ENCODE peak calls at places on chromosomes 6 and 20, in six cellular contexts. C, P, Q, S, Y and G are unnamed samples.
A peak's percentile ranks its signal among the peaks of the same experiment; 100 is the strongest.

GRCh38 chr6:4914412-4915159 is 89.3 kb downstream of the RPP40 start:
- DNase-seq in C (no peak), S (no peak), P (no peak), Q (no peak), Y (no peak), G (peak; percentile 49)

GRCh38 chr6:71482742-71483141 is 194.1 kb downstream of the OGFRL1 start:
- DNase-seq in C (no peak), P (no peak), S (no peak), Y (no peak), Q (no peak), G (no peak)

GRCh38 chr20:38252292-38253288 is 7.9 kb downstream of the KIAA1755 start:
- DNase-seq in P (no peak), Y (no peak), S (no peak), C (no peak), Q (peak; percentile 45), G (no peak)

GRCh38 chr6:127446356-127446755 is 12.8 kb downstream of the KIAA0408 start:
- DNase-seq in C (no peak), Q (no peak), Y (no peak), S (no peak), P (no peak), G (no peak)

GRCh38 chr6:10518461-10519216 is 2.5 kb upstream of the GCNT2 start:
- DNase-seq in Q (peak; percentile 45), S (no peak), Y (peak; percentile 75), C (no peak), P (peak; percentile 27), G (no peak)

GRCh38 chr20:17969276-17969883 is 562 bp downstream of the MGME1 start:
- DNase-seq in Y (peak; percentile 45), C (peak; percentile 28), P (peak; percentile 52), Q (peak; percentile 39), S (peak; percentile 33), G (no peak)

GRCh38 chr20:9200620-9201019 is 131.7 kb downstream of the PLCB4 start:
- DNase-seq in P (no peak), Y (peak; percentile 77), S (no peak), C (no peak), Q (peak; percentile 24), G (no peak)

GRCh38 chr6:93779086-93779858 is 359.9 kb upstream of the EPHA7 start:
- DNase-seq in Y (no peak), Q (peak; percentile 45), P (no peak), S (peak; percentile 52), C (no peak), G (no peak)

GRCh38 chr6:78062993-78063392 is 410.2 kb downstream of the MEI4 start:
- DNase-seq in Q (no peak), P (no peak), C (no peak), Y (no peak), S (no peak), G (no peak)

GRCh38 chr20:63598479-63599395 is 24.7 kb upstream of the HELZ2 start:
- DNase-seq in Y (no peak), Q (no peak), S (no peak), C (no peak), P (no peak), G (no peak)

GRCh38 chr20:50919567-50919966 is 11.7 kb downstream of the ADNP start:
- DNase-seq in Y (no peak), P (peak; percentile 35), C (no peak), S (no peak), Q (peak; percentile 80), G (no peak)

GRCh38 chr6:136014454-136015421 is 163.2 kb downstream of the PDE7B start:
- DNase-seq in S (peak; percentile 41), P (no peak), Y (peak; percentile 86), Q (no peak), C (no peak), G (peak; percentile 99)

GRCh38 chr6:142342986-142343385 is 41.2 kb downstream of the ADGRG6 start:
- DNase-seq in S (no peak), Q (no peak), Y (no peak), P (no peak), C (no peak), G (no peak)

GRCh38 chr20:57038608-57039440 is 227.6 kb downstream of the BMP7 start:
- DNase-seq in C (no peak), Q (no peak), S (no peak), P (no peak), Y (no peak), G (no peak)

GRCh38 chr6:122033564-122034181 is 365.8 kb upstream of the HSF2 start:
- DNase-seq in Q (peak; percentile 76), S (no peak), C (no peak), Y (no peak), P (no peak), G (peak; percentile 32)

GRCh38 chr6:138160329-138161117 is 1.2 kb upstream of the ARFGEF3 start:
- DNase-seq in P (no peak), C (no peak), Q (no peak), S (no peak), Y (no peak), G (no peak)

GRCh38 chr6:6227896-6228295 is 92.6 kb downstream of the F13A1 start:
- DNase-seq in Q (no peak), P (no peak), S (no peak), C (no peak), Y (no peak), G (no peak)

GRCh38 chr6:44081753-44082152 is 45.5 kb downstream of the MRPL14 start:
- DNase-seq in P (no peak), C (no peak), Q (no peak), Y (no peak), S (no peak), G (no peak)

GRCh38 chr6:44080561-44081521 is 46.4 kb downstream of the MRPL14 start:
- DNase-seq in Q (no peak), P (no peak), S (no peak), Y (no peak), C (no peak), G (no peak)

GRCh38 chr6:44084231-44085014 is 42.8 kb downstream of the MRPL14 start:
- DNase-seq in C (no peak), P (no peak), Y (no peak), S (no peak), Q (no peak), G (no peak)

GRCh38 chr6:44085219-44085618 is 42.0 kb downstream of the MRPL14 start:
- DNase-seq in Y (no peak), S (no peak), P (no peak), C (no peak), Q (no peak), G (no peak)

GRCh38 chr6:44082872-44083321 is 44.4 kb downstream of the MRPL14 start:
- DNase-seq in Q (no peak), P (no peak), S (no peak), Y (no peak), C (no peak), G (no peak)
- H3K27ac ChIP-seq in Q (no peak overlapping the region), P (no peak overlapping the region), S (peak overlapping the region; percentile 46), Y (no peak overlapping the region), C (no peak overlapping the region), G (no peak overlapping the region)

DNA sequence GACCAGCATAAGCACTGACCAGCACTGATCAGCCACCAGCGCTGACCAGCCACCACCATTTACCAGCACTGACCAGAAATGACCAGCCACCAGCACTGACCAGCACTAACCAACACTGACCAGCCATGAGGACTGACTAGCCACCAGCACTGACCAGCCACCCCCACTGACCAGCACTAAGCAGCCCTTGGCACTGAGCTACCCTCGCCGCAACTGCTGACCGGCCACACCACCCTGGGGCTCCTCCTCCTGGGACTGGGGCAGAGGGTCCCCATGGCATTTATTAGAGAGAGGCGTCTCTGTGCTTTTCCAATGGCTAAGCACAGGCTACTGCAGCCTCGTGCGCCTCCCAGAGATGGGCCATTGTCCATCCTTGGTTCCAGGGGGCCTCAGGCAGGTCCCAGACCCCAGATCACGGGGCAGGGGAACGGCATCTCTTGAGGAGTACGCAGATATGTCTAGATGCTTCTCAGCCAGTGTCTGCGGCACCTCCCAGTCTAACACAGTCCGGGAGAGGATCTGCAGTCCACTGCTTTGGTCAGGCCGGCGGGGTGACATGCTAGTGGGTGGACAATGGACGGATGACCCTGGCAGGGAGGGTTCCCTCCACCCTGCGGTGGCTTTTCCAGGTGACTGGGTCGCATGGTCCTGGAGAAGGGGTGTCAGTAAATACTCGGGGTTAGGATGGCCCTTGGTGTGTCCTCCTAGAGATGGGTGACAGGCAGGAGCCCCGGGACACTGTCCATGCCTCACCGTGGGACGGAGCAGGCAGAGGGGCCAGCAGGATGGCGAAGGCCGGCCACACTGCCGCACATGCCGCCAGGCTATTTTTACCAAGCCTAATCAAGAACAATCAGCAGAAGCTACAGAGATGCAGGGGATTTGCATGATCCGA is 168.0 kb downstream of the TAF4 start:
- DNase-seq in P (no peak), S (no peak), C (no peak), Q (no peak), Y (no peak), G (no peak)
- H3K27me3 ChIP-seq in P (peaks cover 33% of the 10 kb centered on the region), S (no peaks in the 10 kb centered on the region), C (no peaks in the 10 kb centered on the region), Q (no peaks in the 10 kb centered on the region), Y (peaks cover 47% of the 10 kb centered on the region), G (peaks cover 2% of the 10 kb centered on the region)

DNA sequence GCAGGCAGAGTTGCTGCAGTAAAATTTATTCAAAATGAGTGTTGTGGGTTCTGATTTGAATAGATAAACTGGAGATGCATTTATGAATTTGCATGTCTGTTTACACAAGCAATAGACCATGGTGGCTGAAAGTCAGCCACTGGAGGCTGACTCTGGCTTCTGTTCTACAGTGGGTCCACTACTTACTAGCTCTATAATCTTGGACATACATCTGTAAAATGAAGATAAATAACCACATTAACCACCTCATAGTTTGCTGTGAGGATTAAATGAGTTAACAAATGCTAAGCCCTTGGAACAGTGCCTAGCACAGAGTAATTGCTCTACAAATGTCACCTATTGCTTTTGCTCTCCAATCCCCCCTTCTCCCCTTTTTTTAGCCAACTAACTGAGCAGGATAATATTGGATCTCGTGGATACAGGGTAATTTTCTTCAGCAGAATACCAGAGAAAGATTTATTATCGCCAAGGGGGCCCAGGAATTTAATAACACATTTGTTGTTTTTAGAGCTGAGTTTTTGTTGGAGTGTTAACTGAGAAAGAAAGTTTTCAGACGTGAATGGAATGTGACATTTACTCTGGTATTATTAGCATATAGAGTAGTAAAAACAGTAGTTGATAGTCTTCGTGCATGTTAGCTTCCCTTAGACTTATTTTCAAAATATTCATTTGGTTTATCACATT is 1.4 kb upstream of the PM20D2 start:
- DNase-seq in P (no peak), Q (no peak), S (no peak), Y (no peak), C (no peak), G (no peak)
- H3K27ac ChIP-seq in P (no peak overlapping the region), Q (no peak overlapping the region), S (no peak overlapping the region), Y (no peak overlapping the region), C (no peak overlapping the region), G (no peak overlapping the region)

GRCh38 chr6:3228791-3229565 is 1.5 kb upstream of the TUBB2B start:
- DNase-seq in S (no peak), P (no peak), Y (no peak), Q (peak; percentile 49), C (no peak), G (no peak)
- H3K27me3 ChIP-seq in S (peaks cover 42% of the 10 kb centered on the region), P (peaks cover 86% of the 10 kb centered on the region), Y (peaks cover 6% of the 10 kb centered on the region), Q (peaks cover 54% of the 10 kb centered on the region), C (peaks cover 61% of the 10 kb centered on the region), G (peaks cover 80% of the 10 kb centered on the region)